ENCODE peak calls at places on chromosomes 5 and 9, in five cellular contexts. W is lower lobe of right lung, R is colonic mucosa, U is hypothalamus, N is posterior vena cava. Y is an unnamed sample.
A peak's percentile ranks its signal among the peaks of the same experiment; 100 is the strongest.

GRCh38 chr5:154189819-154190651 is 498 bp upstream of the GALNT10 start:
- DNase-seq in W (peak; percentile 93), R (peak; percentile 89), U (peak; percentile 81), N (peak; percentile 96), Y (no peak)

GRCh38 chr9:126669108-126669507 is 55.4 kb downstream of the LMX1B start:
- DNase-seq in W (no peak), R (no peak), U (no peak), N (no peak), Y (no peak)

GRCh38 chr9:133822439-133823065 is 84.4 kb upstream of the SARDH start:
- DNase-seq in W (no peak), R (no peak), U (no peak), N (no peak), Y (no peak)

GRCh38 chr9:124752967-124753366 is 18.1 kb downstream of the NR6A1 start:
- DNase-seq in W (no peak), R (no peak), U (no peak), N (no peak), Y (no peak)

GRCh38 chr5:155480731-155481131 is 467.2 kb downstream of the KIF4B start:
- DNase-seq in W (no peak), R (no peak), U (no peak), N (no peak), Y (no peak)

GRCh38 chr9:70614786-70615565 is 200.5 kb upstream of the KLF9 start:
- DNase-seq in W (no peak), R (no peak), U (peak; percentile 34), N (no peak), Y (no peak)

GRCh38 chr5:360277-361027 is 38.9 kb downstream of the AHRR start:
- DNase-seq in W (no peak), R (no peak), U (no peak), N (no peak), Y (no peak)

GRCh38 chr9:75962186-75963036 is 71.9 kb downstream of the PCSK5 start:
- DNase-seq in W (peak; percentile 74), R (peak; percentile 35), U (no peak), N (no peak), Y (no peak)

GRCh38 chr9:7983361-7983974 is 183.9 kb upstream of the DMAC1 start:
- DNase-seq in W (no peak), R (no peak), U (no peak), N (no peak), Y (no peak)

GRCh38 chr5:140073296-140073695 is 30.2 kb upstream of the NRG2 start:
- DNase-seq in W (no peak), R (no peak), U (no peak), N (no peak), Y (no peak)

GRCh38 chr9:130041648-130042405 is 1.2 kb downstream of the FNBP1 start:
- DNase-seq in W (no peak), R (peak; percentile 29), U (peak; percentile 24), N (no peak), Y (no peak)

GRCh38 chr9:38198140-38198539 is 129.1 kb upstream of the SHB start:
- DNase-seq in W (no peak), R (no peak), U (no peak), N (no peak), Y (no peak)